ENCODE peak calls at places on chromosomes 16 and 17, in nine cellular contexts. Q, V, M, X, U, J, Y, R and L are unnamed samples.

GRCh38 chr17:50200447-50201225 is 795 bp downstream of the COL1A1 start:
- DNase-seq in M (peak), Q (peak), Y (no peak), X (peak), R (peak), J (peak), U (peak), V (peak), L (peak)

GRCh38 chr16:48413291-48413690 is 28.1 kb upstream of the SIAH1 start:
- DNase-seq in R (no peak), X (no peak), Y (no peak), Q (no peak), J (no peak), U (no peak), M (no peak), V (no peak), L (no peak)

GRCh38 chr17:49156256-49156655 is 23.7 kb downstream of the B4GALNT2 start:
- DNase-seq in M (no peak), J (no peak), R (no peak), V (no peak), X (no peak), U (no peak), Q (no peak), Y (no peak), L (no peak)

GRCh38 chr16:88923926-88924833 is 52.8 kb downstream of the CBFA2T3 start:
- DNase-seq in X (no peak), J (no peak), Y (no peak), U (no peak), M (no peak), V (no peak), Q (no peak), R (no peak), L (no peak)

GRCh38 chr16:64900517-64900916 is 221.3 kb downstream of the CDH11 start:
- DNase-seq in X (no peak), M (no peak), J (no peak), U (no peak), R (no peak), Y (no peak), Q (no peak), V (no peak), L (no peak)

GRCh38 chr17:52442350-52442749 is 283.8 kb upstream of the CA10 start:
- DNase-seq in Q (no peak), V (no peak), X (no peak), R (no peak), Y (no peak), U (no peak), M (no peak), J (no peak), L (no peak)

GRCh38 chr17:82794781-82795505 is 43.1 kb downstream of the TBCD start:
- DNase-seq in J (no peak), Y (peak), R (no peak), V (peak), Q (no peak), U (no peak), X (no peak), M (no peak), L (no peak)

GRCh38 chr16:14109782-14110727 is 38.9 kb downstream of the MRTFB start:
- DNase-seq in R (no peak), M (no peak), U (no peak), Q (no peak), V (no peak), J (no peak), X (no peak), Y (no peak), L (no peak)

GRCh38 chr17:65231662-65232335 is 94.6 kb downstream of the RGS9 start:
- DNase-seq in Y (peak), M (peak), U (no peak), Q (peak), V (peak), R (peak), J (peak), X (peak), L (peak)

GRCh38 chr17:75516619-75517276 is 420 bp downstream of the TSEN54 start:
- DNase-seq in Y (no peak), R (no peak), Q (peak), V (peak), M (peak), X (peak), J (peak), U (no peak), L (no peak)

GRCh38 chr17:50532452-50533024 is at the start of gene EPN3:
- DNase-seq in J (no peak), V (no peak), R (peak), M (peak), Y (no peak), U (no peak), Q (no peak), X (no peak), L (no peak)

GRCh38 chr16:61730997-61731396 is 305.2 kb downstream of the CDH8 start:
- DNase-seq in X (no peak), J (no peak), Y (no peak), V (no peak), U (no peak), M (no peak), R (no peak), Q (no peak), L (no peak)

GRCh38 chr16:74468807-74469511 is 47.7 kb upstream of the CLEC18B start:
- DNase-seq in Q (no peak), R (no peak), M (no peak), V (no peak), Y (no peak), J (no peak), U (no peak), X (no peak), L (no peak)

GRCh38 chr17:78330570-78331224 is 29.2 kb downstream of the SOCS3 start:
- DNase-seq in V (no peak), Q (no peak), X (no peak), M (peak), U (no peak), Y (no peak), R (peak), J (no peak), L (no peak)

GRCh38 chr16:3458852-3459361 is 15.4 kb downstream of the NAA60 start:
- DNase-seq in M (peak), J (no peak), R (peak), V (peak), U (peak), Y (no peak), Q (peak), X (peak), L (no peak)

GRCh38 chr16:2469399-2470233 is 1.5 kb upstream of the NTN3 start:
- DNase-seq in Y (no peak), R (no peak), V (no peak), M (no peak), U (no peak), J (no peak), Q (no peak), X (no peak), L (no peak)

GRCh38 chr17:78897639-78897996 is 5.4 kb downstream of the CEP295NL start:
- DNase-seq in M (no peak), J (no peak), Q (no peak), X (no peak), U (no peak), R (no peak), V (no peak), Y (no peak), L (no peak)

GRCh38 chr17:41654908-41655607 is 30.7 kb upstream of the KRT17 start:
- DNase-seq in R (no peak), Y (no peak), U (no peak), V (no peak), M (no peak), J (no peak), X (no peak), Q (no peak), L (no peak)

GRCh38 chr17:48878920-48879898 is 13.4 kb upstream of the ATP5MC1 start:
- DNase-seq in X (peak), Q (peak), J (peak), R (peak), V (peak), M (peak), U (peak), Y (peak), L (peak)

GRCh38 chr17:80327518-80327917 is 66.9 kb downstream of the RNF213 start:
- DNase-seq in U (no peak), M (no peak), R (no peak), Q (no peak), V (no peak), Y (no peak), J (no peak), X (no peak), L (no peak)

GRCh38 chr16:87619360-87620200 is 17.3 kb downstream of the JPH3 start:
- DNase-seq in U (no peak), X (no peak), Q (no peak), M (no peak), J (no peak), Y (no peak), V (no peak), R (no peak), L (no peak)

GRCh38 chr17:42819939-42820535 is 4.0 kb downstream of the BECN1 start:
- DNase-seq in X (peak), Y (no peak), Q (peak), J (peak), R (peak), M (peak), U (peak), V (peak), L (no peak)